ENCODE peak calls at places on chromosomes 6 and 20, in ten cellular contexts. C is CD4-positive, CD25-positive, alpha-beta regulatory T cell; F is H9; P is ascending aorta; M is tibial artery; X is HCT116; Z is mammary epithelial cell; E is CD8-positive, alpha-beta T cell; N is stomach; Y is heart right ventricle. V is an unnamed sample.

GRCh38 chr6:134517145-134517658 is 199.3 kb upstream of the SGK1 start:
- DNase-seq in E (no peak), Z (peak; percentile 78), C (no peak), Y (peak; percentile 72), X (no peak), N (peak; percentile 90), M (peak; percentile 79), P (no peak), F (peak; percentile 59), V (no peak)

GRCh38 chr6:9205645-9206044 is 770.3 kb upstream of the SLC35B3 start:
- DNase-seq in M (no peak), E (no peak), X (no peak), P (no peak), Y (no peak), N (no peak), C (no peak), Z (no peak), F (no peak), V (no peak)

GRCh38 chr6:136826216-136826615 is 3.8 kb downstream of the PEX7 start:
- DNase-seq in M (no peak), E (no peak), N (no peak), P (no peak), C (no peak), Z (no peak), X (no peak), Y (peak; percentile 46), F (no peak), V (no peak)

GRCh38 chr6:27250955-27251671 is 3.6 kb downstream of the PRSS16 start:
- DNase-seq in N (peak; percentile 95), C (peak; percentile 42), F (peak; percentile 98), E (peak; percentile 74), Y (peak; percentile 25), P (no peak), Z (peak; percentile 88), X (peak; percentile 77), M (peak; percentile 74), V (peak; percentile 9)

GRCh38 chr20:45300961-45301360 is 5.7 kb upstream of the RBPJL start:
- DNase-seq in Y (no peak), Z (peak; percentile 13), F (peak; percentile 90), N (no peak), X (peak; percentile 50), C (no peak), M (no peak), E (no peak), P (no peak), V (no peak)

GRCh38 chr6:161924516-161925116 is 650.8 kb upstream of the AGPAT4 start:
- DNase-seq in P (no peak), F (no peak), Y (no peak), E (no peak), Z (no peak), M (no peak), C (no peak), X (no peak), N (no peak), V (no peak)

GRCh38 chr20:47274449-47275108 is 81.9 kb downstream of the ZMYND8 start:
- DNase-seq in Z (peak; percentile 94), C (no peak), M (no peak), Y (no peak), P (no peak), F (no peak), E (no peak), N (no peak), X (peak; percentile 67), V (no peak)

GRCh38 chr6:168060521-168060931 is 18.5 kb downstream of the FRMD1 start:
- DNase-seq in Y (peak; percentile 72), C (no peak), M (peak; percentile 77), Z (peak; percentile 3), E (no peak), P (no peak), X (no peak), F (peak; percentile 69), N (peak; percentile 89), V (no peak)

GRCh38 chr6:11363881-11364576 is 131.6 kb upstream of the NEDD9 start:
- DNase-seq in E (no peak), Y (no peak), F (no peak), X (no peak), M (no peak), C (no peak), P (no peak), Z (peak; percentile 94), N (no peak), V (no peak)

GRCh38 chr6:62371840-62372239 is 85.8 kb upstream of the KHDRBS2 start:
- DNase-seq in P (no peak), Z (no peak), F (no peak), C (no peak), X (no peak), Y (no peak), M (no peak), N (no peak), E (no peak), V (no peak)

GRCh38 chr6:127832381-127832780 is 68.5 kb downstream of the THEMIS start:
- DNase-seq in C (no peak), P (no peak), Z (no peak), N (no peak), E (no peak), M (no peak), F (no peak), X (no peak), Y (no peak), V (no peak)

GRCh38 chr6:137830562-137830961 is 36.5 kb upstream of the TNFAIP3 start:
- DNase-seq in P (no peak), E (no peak), F (no peak), N (no peak), Z (no peak), X (no peak), C (no peak), M (no peak), Y (no peak), V (no peak)

GRCh38 chr6:6856538-6857523 is 250.9 kb upstream of the RREB1 start:
- DNase-seq in F (peak; percentile 57), P (peak; percentile 28), Y (peak; percentile 65), M (no peak), C (no peak), N (peak; percentile 67), X (no peak), Z (peak; percentile 53), E (no peak), V (peak; percentile 20)

GRCh38 chr6:153965996-153966395 is 73.0 kb upstream of the OPRM1 start:
- DNase-seq in Z (peak; percentile 15), E (no peak), X (no peak), M (no peak), N (no peak), F (no peak), C (no peak), P (no peak), Y (no peak), V (no peak)

GRCh38 chr6:56850618-56851017 is 104.3 kb upstream of the BEND6 start:
- DNase-seq in Z (peak; percentile 8), Y (no peak), C (no peak), M (no peak), F (no peak), P (no peak), X (no peak), E (no peak), N (no peak), V (no peak)

GRCh38 chr6:130473886-130474285 is 108.1 kb downstream of the TMEM200A start:
- DNase-seq in C (no peak), F (no peak), Z (peak; percentile 96), X (no peak), M (no peak), Y (no peak), P (no peak), E (no peak), N (no peak), V (no peak)

GRCh38 chr20:46723039-46723438 is 13.6 kb downstream of the SLC2A10 start:
- DNase-seq in E (no peak), M (no peak), N (no peak), P (no peak), X (no peak), Y (no peak), F (no peak), C (no peak), Z (no peak), V (no peak)

GRCh38 chr20:33689973-33690372 is 3.8 kb upstream of the E2F1 start:
- DNase-seq in F (no peak), P (no peak), M (no peak), Y (no peak), C (no peak), E (peak; percentile 81), Z (no peak), N (no peak), X (no peak), V (peak; percentile 56)

GRCh38 chr6:44221291-44221960 is 2.0 kb upstream of the SLC29A1 start:
- DNase-seq in E (peak; percentile 74), M (peak; percentile 98), F (peak; percentile 80), N (peak; percentile 97), C (peak; percentile 59), Z (peak; percentile 81), P (peak; percentile 96), Y (peak; percentile 94), X (no peak), V (peak; percentile 73)
- H3K4me1 ChIP-seq in E (peaks cover 28% of the 10 kb centered on the region), M (peaks cover 65% of the 10 kb centered on the region), F (peaks cover 22% of the 10 kb centered on the region), N (peaks cover 97% of the 10 kb centered on the region), C (peaks cover 32% of the 10 kb centered on the region), Z (peaks cover 57% of the 10 kb centered on the region), P (peaks cover 44% of the 10 kb centered on the region), Y (peaks cover 40% of the 10 kb centered on the region), X (peaks cover 71% of the 10 kb centered on the region), V (peaks cover 15% of the 10 kb centered on the region)

GRCh38 chr20:62710886-62711702 is 2.5 kb downstream of the NTSR1 start:
- DNase-seq in N (peak; percentile 62), Y (peak; percentile 11), F (no peak), C (no peak), Z (peak; percentile 21), P (no peak), M (no peak), X (no peak), E (no peak), V (no peak)
- H3K27me3 ChIP-seq in N (peaks cover 41% of the 10 kb centered on the region), Y (peaks cover 49% of the 10 kb centered on the region), F (peaks cover 12% of the 10 kb centered on the region), C (no peaks in the 10 kb centered on the region), Z (peaks cover 4% of the 10 kb centered on the region), P (peaks cover 28% of the 10 kb centered on the region), M (no peaks in the 10 kb centered on the region), X (no peaks in the 10 kb centered on the region), E (peaks cover 8% of the 10 kb centered on the region), V (no peaks in the 10 kb centered on the region)

DNA sequence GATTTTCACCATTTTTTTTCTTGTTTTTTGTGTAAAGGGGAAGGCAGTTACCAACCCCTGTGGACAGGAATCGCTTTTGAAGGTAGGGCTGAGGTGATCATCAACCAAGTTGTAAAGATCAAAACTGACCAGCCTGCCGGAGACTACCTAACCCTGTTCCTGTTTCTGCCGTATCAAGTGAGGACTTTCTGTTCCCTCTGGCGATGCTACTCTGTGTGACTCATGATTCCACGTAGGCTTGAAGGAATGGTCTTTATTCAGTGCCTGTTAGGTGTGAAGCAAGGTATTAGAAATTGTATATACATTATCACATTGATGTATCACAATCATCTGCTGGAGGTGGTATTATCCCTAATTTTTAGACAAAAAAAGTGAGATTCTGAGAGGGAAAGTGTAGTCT is 161.3 kb downstream of the SOX4 start:
- DNase-seq in F (no peak), C (no peak), Z (peak; percentile 92), E (no peak), M (no peak), X (peak; percentile 69), Y (no peak), P (no peak), N (no peak), V (no peak)
- H3K27ac ChIP-seq in F (no peak overlapping the region), C (no peak overlapping the region), Z (peak overlapping the region; percentile 67), E (no peak overlapping the region), M (no peak overlapping the region), X (no peak overlapping the region), Y (no peak overlapping the region), P (no peak overlapping the region), N (no peak overlapping the region), V (no peak overlapping the region)

DNA sequence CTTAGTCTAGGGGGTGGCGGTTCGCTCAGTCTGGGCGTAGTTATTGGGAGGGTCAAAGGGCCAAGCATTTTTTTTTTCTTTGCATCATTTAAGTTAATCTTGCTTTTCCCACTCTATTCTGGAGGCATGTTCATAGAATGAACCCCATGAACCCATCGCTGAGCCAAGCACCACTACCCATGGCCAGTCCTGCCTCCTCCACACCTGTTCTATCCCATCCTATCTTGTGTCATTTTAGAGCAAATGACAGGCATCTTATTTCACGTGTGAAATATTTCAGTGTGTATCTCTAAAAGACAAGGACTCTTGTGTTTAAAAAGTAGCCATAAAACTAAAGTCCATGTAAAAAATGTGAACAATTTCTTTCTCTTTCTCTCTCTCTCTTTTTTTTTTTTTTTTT is 13.9 kb downstream of the SRC start:
- DNase-seq in X (no peak), M (no peak), N (no peak), Z (no peak), Y (no peak), E (no peak), C (no peak), P (no peak), F (no peak), V (no peak)
- H3K4me1 ChIP-seq in X (no peaks in the 10 kb centered on the region), M (peaks cover 34% of the 10 kb centered on the region), N (peaks cover 51% of the 10 kb centered on the region), Z (peaks cover 48% of the 10 kb centered on the region), Y (no peaks in the 10 kb centered on the region), E (no peaks in the 10 kb centered on the region), C (no peaks in the 10 kb centered on the region), P (peaks cover 9% of the 10 kb centered on the region), F (no peaks in the 10 kb centered on the region), V (no peaks in the 10 kb centered on the region)